ENCODE peak calls at places on chromosomes 13 and 19, in nine cellular contexts. A is Peyer's patch, Y is thyroid gland, L is lower leg skin, H is astrocyte of the cerebellum, S is retinal pigment epithelial cell, R is fibroblast of pulmonary artery, T is NB4, I is SK-N-SH. O is an unnamed sample.

GRCh38 chr19:3276341-3276799 is 51.9 kb downstream of the CELF5 start:
- DNase-seq in L (peak; percentile 34), S (no peak), R (no peak), T (no peak), H (no peak), A (peak; percentile 56), I (peak; percentile 86), Y (no peak), O (no peak)

GRCh38 chr13:41383400-41383799 is 72.3 kb downstream of the NAA16 start:
- DNase-seq in I (no peak), R (peak; percentile 43), T (no peak), L (no peak), H (no peak), A (no peak), Y (no peak), S (no peak), O (no peak)

GRCh38 chr13:28684257-28684656 is 25.3 kb downstream of the POMP start:
- DNase-seq in A (peak; percentile 61), Y (no peak), H (no peak), T (no peak), L (no peak), R (peak; percentile 14), I (no peak), S (no peak), O (no peak)

GRCh38 chr19:4115050-4115817 is 8.7 kb downstream of the MAP2K2 start:
- DNase-seq in I (peak; percentile 7), L (no peak), H (no peak), R (no peak), A (peak; percentile 87), Y (no peak), S (no peak), T (peak; percentile 32), O (no peak)

GRCh38 chr13:36421447-36421846 is 10.8 kb upstream of the CCNA1 start:
- DNase-seq in H (no peak), I (no peak), A (no peak), L (no peak), R (peak; percentile 83), Y (no peak), S (no peak), T (peak; percentile 84), O (no peak)

GRCh38 chr13:78430166-78430791 is 173.1 kb downstream of the POU4F1 start:
- DNase-seq in R (no peak), I (no peak), T (no peak), A (no peak), H (no peak), S (no peak), L (no peak), Y (no peak), O (no peak)

GRCh38 chr19:10335149-10336053 is 2.1 kb upstream of the RAVER1 start:
- DNase-seq in R (no peak), T (no peak), H (no peak), L (no peak), Y (peak; percentile 41), S (no peak), A (no peak), I (no peak), O (no peak)

GRCh38 chr19:14450168-14450874 is 17.2 kb downstream of the PKN1 start:
- DNase-seq in A (no peak), L (no peak), R (peak; percentile 28), S (no peak), Y (peak; percentile 7), I (peak; percentile 95), T (peak; percentile 70), H (no peak), O (no peak)

GRCh38 chr19:56538761-56539263 is at the start of gene ZFP28:
- DNase-seq in H (no peak), L (peak; percentile 58), T (no peak), Y (peak; percentile 80), A (peak; percentile 89), R (no peak), S (no peak), I (peak; percentile 95), O (no peak)

GRCh38 chr19:15836345-15836594 is 20.8 kb upstream of the OR10H1 start:
- DNase-seq in A (no peak), I (no peak), Y (no peak), R (peak; percentile 6), S (no peak), T (no peak), L (peak; percentile 18), H (no peak), O (no peak)

GRCh38 chr13:91212229-91212628 is 135.3 kb upstream of the MIR17HG start:
- DNase-seq in L (no peak), S (no peak), H (no peak), T (no peak), Y (no peak), I (no peak), R (no peak), A (no peak), O (no peak)

GRCh38 chr13:105847532-105848295 is 687.7 kb downstream of the EFNB2 start:
- DNase-seq in H (peak; percentile 78), Y (no peak), S (no peak), T (no peak), A (no peak), I (peak; percentile 41), L (no peak), R (peak; percentile 3), O (no peak)

GRCh38 chr19:6481541-6482342 is at the start of gene DENND1C:
- DNase-seq in I (peak; percentile 71), S (no peak), Y (no peak), A (peak; percentile 91), H (no peak), T (peak; percentile 88), L (no peak), R (no peak), O (no peak)
- H3K4me3 ChIP-seq in I (no peak within 1 kb of the TSS), S (no peak within 1 kb of the TSS), Y (no peak within 1 kb of the TSS), A (peak within 1 kb of the TSS; percentile 54), H (no peak within 1 kb of the TSS), T (peak within 1 kb of the TSS; percentile 66), L (no peak within 1 kb of the TSS), R (no peak within 1 kb of the TSS), O (no peak within 1 kb of the TSS)

DNA sequence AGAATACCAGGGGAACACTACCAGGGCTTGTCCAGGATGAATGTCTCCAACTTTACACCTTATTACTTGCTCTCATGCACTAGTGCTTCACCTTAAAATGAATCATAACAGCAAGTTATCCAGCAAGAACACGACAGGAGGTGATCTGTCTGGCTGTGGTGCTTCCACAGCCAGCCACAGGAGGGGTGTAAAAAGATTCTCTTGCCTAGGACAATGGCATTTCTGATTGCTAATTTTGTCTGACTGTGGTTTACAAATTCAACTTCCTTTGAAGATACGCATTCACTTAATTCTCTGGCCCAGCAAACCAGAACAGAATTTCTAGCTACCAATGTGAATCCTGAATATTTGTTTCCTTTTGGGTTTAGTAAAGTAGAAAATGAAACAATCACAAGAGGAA is 23.1 kb upstream of the COG3 start:
- DNase-seq in S (no peak), R (peak; percentile 16), A (no peak), Y (no peak), T (peak; percentile 34), I (no peak), H (no peak), L (no peak), O (no peak)
- TF ChIP-seq CTCF in S (peak; percentile 18), R (peak; percentile 33), A (no peak), Y (no peak), T (peak; percentile 12), I (peak; percentile 41), H (peak; percentile 48), L (no peak), O (peak; percentile 28)

GRCh38 chr19:801861-802496 is 4.7 kb downstream of the PTBP1 start:
- DNase-seq in Y (peak; percentile 62), H (no peak), S (no peak), R (peak; percentile 69), L (no peak), I (no peak), A (no peak), T (no peak), O (no peak)

GRCh38 chr19:801030-801860 is 4.0 kb downstream of the PTBP1 start:
- DNase-seq in S (peak; percentile 54), T (no peak), L (no peak), H (no peak), Y (peak; percentile 97), A (peak; percentile 61), I (peak; percentile 80), R (peak; percentile 66), O (no peak)

GRCh38 chr19:799076-799881 is 2.0 kb downstream of the PTBP1 start:
- DNase-seq in R (peak; percentile 64), T (peak; percentile 50), A (no peak), I (peak; percentile 41), S (no peak), H (no peak), Y (peak; percentile 70), L (no peak), O (no peak)

GRCh38 chr19:798415-799075 is 1.3 kb downstream of the PTBP1 start:
- DNase-seq in L (no peak), H (no peak), R (no peak), S (no peak), I (no peak), A (peak; percentile 81), T (peak; percentile 19), Y (no peak), O (no peak)

DNA sequence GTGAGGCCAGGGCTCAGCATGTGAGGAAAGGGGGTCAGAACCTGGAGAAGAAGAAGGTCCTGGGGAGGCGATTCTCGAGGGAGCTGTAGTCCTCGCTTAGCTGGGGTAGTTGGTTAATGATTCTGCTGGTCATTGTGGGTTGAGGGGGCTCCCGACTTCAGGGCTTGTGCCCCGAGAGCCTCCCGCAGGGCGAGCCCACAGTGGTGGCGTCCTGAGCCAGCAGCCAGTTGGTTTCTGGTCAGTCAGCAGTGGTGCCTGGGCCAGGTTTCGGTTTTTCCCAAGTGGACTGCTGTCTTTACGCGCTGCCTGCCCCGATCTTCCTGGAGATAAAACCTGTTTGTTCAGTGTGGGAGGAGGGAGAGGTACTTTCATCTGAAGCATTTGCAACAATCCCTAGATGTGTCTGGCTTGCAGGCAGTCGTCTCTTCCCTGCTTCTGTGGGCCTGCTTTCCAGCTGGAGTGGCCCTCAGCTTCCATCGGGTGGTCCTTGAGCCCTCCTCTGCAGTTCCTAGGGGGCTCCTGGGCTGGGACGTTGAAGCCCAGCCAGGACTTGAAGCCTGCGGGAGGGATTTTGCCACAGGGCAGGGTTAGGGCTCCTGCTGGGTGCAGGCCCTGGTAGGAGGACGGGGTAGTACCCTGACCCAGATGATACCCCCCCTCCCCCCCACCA is 3.2 kb downstream of the PTBP1 start:
- DNase-seq in H (no peak), S (no peak), A (no peak), R (no peak), T (peak; percentile 23), Y (peak; percentile 90), L (no peak), I (peak; percentile 47), O (no peak)
- H3K4me3 ChIP-seq in H (peak overlapping the region; percentile 73), S (peak overlapping the region; percentile 36), A (no peak overlapping the region), R (peak overlapping the region; percentile 92), T (peak overlapping the region; percentile 95), Y (no peak overlapping the region), L (no peak overlapping the region), I (peak overlapping the region; percentile 21), O (peak overlapping the region; percentile 39)

DNA sequence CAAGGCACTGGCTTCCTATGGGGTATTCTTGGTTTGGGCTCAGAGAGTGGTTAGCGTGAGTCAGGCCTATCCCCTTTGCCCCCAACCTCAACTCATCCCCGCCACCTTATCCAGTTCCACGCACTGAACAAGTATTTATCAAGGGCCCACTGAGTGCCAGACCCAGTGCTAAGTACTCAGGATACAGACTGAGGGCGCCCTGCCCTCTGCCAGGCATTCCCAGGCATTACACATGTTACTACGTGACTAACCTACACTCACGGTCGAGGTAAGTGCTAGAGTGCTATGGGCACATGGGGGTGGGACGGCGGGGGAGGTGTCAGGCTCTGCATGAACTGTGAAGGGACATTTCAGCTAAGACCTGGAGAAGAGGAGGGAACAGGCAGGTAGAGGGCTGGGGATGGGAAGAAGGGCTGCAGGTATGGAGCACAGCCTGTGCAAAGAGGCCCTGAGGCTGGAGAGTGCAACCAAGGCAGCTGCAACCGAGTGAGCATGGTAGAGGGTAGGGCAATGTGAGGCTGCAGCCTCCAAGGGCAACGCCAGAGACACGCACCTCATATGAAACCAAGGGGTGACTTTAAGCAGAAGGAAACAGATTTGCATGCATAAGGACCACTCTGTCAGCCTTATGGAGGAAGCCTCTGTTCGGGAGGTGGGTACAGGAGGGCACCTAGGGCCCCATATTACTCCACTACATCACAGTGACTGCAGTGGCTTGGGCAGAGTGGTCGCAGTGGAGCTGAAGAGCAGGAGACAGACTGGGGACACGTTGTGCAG is 22.5 kb downstream of the DHRS12 start:
- DNase-seq in L (no peak), T (peak; percentile 58), I (peak; percentile 63), Y (peak; percentile 53), S (no peak), H (no peak), R (peak; percentile 36), A (no peak), O (no peak)
- TF ChIP-seq CTCF in L (no peak), T (peak; percentile 38), I (peak; percentile 49), Y (no peak), S (peak; percentile 47), H (peak; percentile 45), R (peak; percentile 41), A (peak; percentile 29), O (peak; percentile 50)